ENCODE peak calls at places on chromosomes 5 and 9, in seven cellular contexts. One of them, this sample, is unnamed.

GRCh38 chr9:38032266-38032830 is 36.7 kb downstream of the SHB start:
- DNase-seq in HCT116: no peak
- DNase-seq in PC-3: peak; percentile 79
- DNase-seq in SK-N-SH: no peak
- DNase-seq in GM23338: no peak
- DNase-seq in MM.1S: no peak
- DNase-seq in GM23248: no peak
- DNase-seq in this sample: peak; percentile 59

GRCh38 chr5:150458819-150459557 is 9.4 kb upstream of the RPS14 start:
- DNase-seq in HCT116: no peak
- DNase-seq in PC-3: peak; percentile 90
- DNase-seq in SK-N-SH: peak; percentile 93
- DNase-seq in GM23338: peak; percentile 79
- DNase-seq in MM.1S: peak; percentile 66
- DNase-seq in GM23248: peak; percentile 74
- DNase-seq in this sample: peak; percentile 86

GRCh38 chr5:40570408-40571129 is 109.1 kb upstream of the PTGER4 start:
- DNase-seq in HCT116: no peak
- DNase-seq in PC-3: peak; percentile 82
- DNase-seq in SK-N-SH: no peak
- DNase-seq in GM23338: no peak
- DNase-seq in MM.1S: no peak
- DNase-seq in GM23248: peak; percentile 85
- DNase-seq in this sample: no peak

GRCh38 chr9:78860806-78861475 is 564.0 kb downstream of the PSAT1 start:
- DNase-seq in HCT116: no peak
- DNase-seq in PC-3: peak; percentile 71
- DNase-seq in SK-N-SH: no peak
- DNase-seq in GM23338: no peak
- DNase-seq in MM.1S: no peak
- DNase-seq in GM23248: peak; percentile 75
- DNase-seq in this sample: no peak

GRCh38 chr9:112764344-112764743 is 13.8 kb downstream of the SNX30 start:
- DNase-seq in HCT116: no peak
- DNase-seq in PC-3: no peak
- DNase-seq in SK-N-SH: no peak
- DNase-seq in GM23338: no peak
- DNase-seq in MM.1S: no peak
- DNase-seq in GM23248: peak; percentile 94
- DNase-seq in this sample: peak; percentile 28

GRCh38 chr5:145775893-145776444 is 59.2 kb downstream of the PRELID2 start:
- DNase-seq in HCT116: peak; percentile 47
- DNase-seq in PC-3: peak; percentile 77
- DNase-seq in SK-N-SH: no peak
- DNase-seq in GM23338: no peak
- DNase-seq in MM.1S: no peak
- DNase-seq in GM23248: peak; percentile 92
- DNase-seq in this sample: peak; percentile 59

GRCh38 chr9:137300607-137301085 is 1.4 kb downstream of the NRARP start:
- DNase-seq in HCT116: no peak
- DNase-seq in PC-3: no peak
- DNase-seq in SK-N-SH: peak; percentile 69
- DNase-seq in GM23338: peak; percentile 84
- DNase-seq in MM.1S: no peak
- DNase-seq in GM23248: no peak
- DNase-seq in this sample: peak; percentile 47

GRCh38 chr5:62626534-62626933 is 47.9 kb downstream of the LRRC70 start:
- DNase-seq in HCT116: no peak
- DNase-seq in PC-3: no peak
- DNase-seq in SK-N-SH: no peak
- DNase-seq in GM23338: peak; percentile 39
- DNase-seq in MM.1S: no peak
- DNase-seq in GM23248: no peak
- DNase-seq in this sample: no peak

GRCh38 chr5:103973669-103974068 is 411.1 kb upstream of the NUDT12 start:
- DNase-seq in HCT116: no peak
- DNase-seq in PC-3: peak; percentile 27
- DNase-seq in SK-N-SH: no peak
- DNase-seq in GM23338: peak; percentile 31
- DNase-seq in MM.1S: no peak
- DNase-seq in GM23248: no peak
- DNase-seq in this sample: no peak

GRCh38 chr5:89449392-89450148 is 566.6 kb upstream of the MEF2C start:
- DNase-seq in HCT116: no peak
- DNase-seq in PC-3: no peak
- DNase-seq in SK-N-SH: no peak
- DNase-seq in GM23338: no peak
- DNase-seq in MM.1S: no peak
- DNase-seq in GM23248: no peak
- DNase-seq in this sample: no peak

GRCh38 chr9:32877639-32878217 is 94.4 kb downstream of the TMEM215 start:
- DNase-seq in HCT116: no peak
- DNase-seq in PC-3: no peak
- DNase-seq in SK-N-SH: no peak
- DNase-seq in GM23338: no peak
- DNase-seq in MM.1S: no peak
- DNase-seq in GM23248: no peak
- DNase-seq in this sample: no peak

GRCh38 chr5:155728857-155729683 is 597.9 kb upstream of the SGCD start:
- DNase-seq in HCT116: no peak
- DNase-seq in PC-3: no peak
- DNase-seq in SK-N-SH: peak; percentile 25
- DNase-seq in GM23338: peak; percentile 77
- DNase-seq in MM.1S: no peak
- DNase-seq in GM23248: peak; percentile 53
- DNase-seq in this sample: peak; percentile 41

GRCh38 chr9:130343445-130343918 is 77.9 kb downstream of the HMCN2 start:
- DNase-seq in HCT116: no peak
- DNase-seq in PC-3: no peak
- DNase-seq in SK-N-SH: peak; percentile 88
- DNase-seq in GM23338: peak; percentile 82
- DNase-seq in MM.1S: no peak
- DNase-seq in GM23248: peak; percentile 21
- DNase-seq in this sample: no peak

GRCh38 chr9:92715488-92716231 is 45.7 kb upstream of the IPPK start:
- DNase-seq in HCT116: no peak
- DNase-seq in PC-3: no peak
- DNase-seq in SK-N-SH: no peak
- DNase-seq in GM23338: no peak
- DNase-seq in MM.1S: no peak
- DNase-seq in GM23248: peak; percentile 36
- DNase-seq in this sample: no peak

GRCh38 chr5:150505041-150505511 is 2.9 kb upstream of the NDST1 start:
- DNase-seq in HCT116: no peak
- DNase-seq in PC-3: no peak
- DNase-seq in SK-N-SH: no peak
- DNase-seq in GM23338: no peak
- DNase-seq in MM.1S: no peak
- DNase-seq in GM23248: peak; percentile 43
- DNase-seq in this sample: no peak

GRCh38 chr5:37554938-37555337 is 175.8 kb downstream of the WDR70 start:
- DNase-seq in HCT116: no peak
- DNase-seq in PC-3: peak; percentile 64
- DNase-seq in SK-N-SH: peak; percentile 14
- DNase-seq in GM23338: peak; percentile 71
- DNase-seq in MM.1S: peak; percentile 28
- DNase-seq in GM23248: no peak
- DNase-seq in this sample: no peak

GRCh38 chr9:133496901-133497411 is 18.1 kb upstream of the SLC2A6 start:
- DNase-seq in HCT116: no peak
- DNase-seq in PC-3: no peak
- DNase-seq in SK-N-SH: no peak
- DNase-seq in GM23338: no peak
- DNase-seq in MM.1S: no peak
- DNase-seq in GM23248: no peak
- DNase-seq in this sample: no peak

GRCh38 chr9:133493845-133494540 is 15.1 kb upstream of the SLC2A6 start:
- DNase-seq in HCT116: no peak
- DNase-seq in PC-3: no peak
- DNase-seq in SK-N-SH: no peak
- DNase-seq in GM23338: no peak
- DNase-seq in MM.1S: no peak
- DNase-seq in GM23248: no peak
- DNase-seq in this sample: no peak

GRCh38 chr9:133495327-133496293 is 16.7 kb upstream of the SLC2A6 start:
- DNase-seq in HCT116: no peak
- DNase-seq in PC-3: no peak
- DNase-seq in SK-N-SH: no peak
- DNase-seq in GM23338: no peak
- DNase-seq in MM.1S: no peak
- DNase-seq in GM23248: no peak
- DNase-seq in this sample: no peak

GRCh38 chr9:133493428-133493827 is 14.5 kb upstream of the SLC2A6 start:
- DNase-seq in HCT116: no peak
- DNase-seq in PC-3: no peak
- DNase-seq in SK-N-SH: no peak
- DNase-seq in GM23338: no peak
- DNase-seq in MM.1S: no peak
- DNase-seq in GM23248: no peak
- DNase-seq in this sample: no peak

GRCh38 chr9:133494636-133495326 is 15.9 kb upstream of the SLC2A6 start:
- DNase-seq in HCT116: no peak
- DNase-seq in PC-3: no peak
- DNase-seq in SK-N-SH: no peak
- DNase-seq in GM23338: no peak
- DNase-seq in MM.1S: no peak
- DNase-seq in GM23248: no peak
- DNase-seq in this sample: no peak
- H3K27ac ChIP-seq in HCT116: no peak overlapping the region
- H3K27ac ChIP-seq in PC-3: no peak overlapping the region
- H3K27ac ChIP-seq in SK-N-SH: no peak overlapping the region
- H3K27ac ChIP-seq in GM23338: no peak overlapping the region
- H3K27ac ChIP-seq in MM.1S: no peak overlapping the region
- H3K27ac ChIP-seq in GM23248: no peak overlapping the region
- H3K27ac ChIP-seq in this sample: no peak overlapping the region

DNA sequence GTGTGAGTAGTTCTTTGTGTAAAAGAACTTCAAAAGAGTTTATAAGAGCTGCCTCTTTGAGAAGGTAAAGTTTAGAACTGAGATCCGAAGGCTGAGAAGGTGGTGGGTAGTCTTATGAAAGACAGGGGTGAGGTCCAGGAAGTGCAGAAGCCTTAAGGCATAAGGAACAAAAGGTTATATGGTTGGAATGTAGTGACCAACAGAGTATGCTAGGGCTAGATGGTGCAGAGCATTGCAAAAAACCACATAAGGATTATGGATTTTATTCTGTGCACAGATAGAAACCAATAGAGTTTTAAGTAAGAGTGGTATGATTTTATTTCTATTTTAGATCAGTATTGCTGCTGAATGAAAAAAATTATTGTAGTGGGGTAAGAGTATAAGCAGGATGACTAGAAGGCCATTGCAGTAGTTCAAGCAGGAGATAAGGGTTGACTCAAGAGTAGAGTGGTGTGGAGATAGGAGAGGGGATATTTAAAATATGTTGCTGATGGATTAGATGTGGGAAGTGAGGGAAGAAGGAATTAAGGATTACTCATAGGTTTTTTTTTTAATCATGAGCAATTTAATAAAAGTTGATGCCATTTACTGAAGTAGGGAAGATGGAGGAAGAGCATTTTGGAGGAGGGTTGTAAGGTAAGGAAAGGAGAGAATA is 3.7 kb downstream of the RECK start:
- DNase-seq in HCT116: no peak
- DNase-seq in PC-3: no peak
- DNase-seq in SK-N-SH: no peak
- DNase-seq in GM23338: no peak
- DNase-seq in MM.1S: no peak
- DNase-seq in GM23248: peak; percentile 47
- DNase-seq in this sample: no peak
- TF ChIP-seq EZH2phosphoT487 in HCT116: no peak
- TF ChIP-seq EZH2phosphoT487 in PC-3: no peak
- TF ChIP-seq EZH2phosphoT487 in SK-N-SH: no peak
- TF ChIP-seq EZH2phosphoT487 in GM23338: no peak
- TF ChIP-seq EZH2phosphoT487 in MM.1S: no peak
- TF ChIP-seq EZH2phosphoT487 in GM23248: no peak
- TF ChIP-seq EZH2phosphoT487 in this sample: no peak

DNA sequence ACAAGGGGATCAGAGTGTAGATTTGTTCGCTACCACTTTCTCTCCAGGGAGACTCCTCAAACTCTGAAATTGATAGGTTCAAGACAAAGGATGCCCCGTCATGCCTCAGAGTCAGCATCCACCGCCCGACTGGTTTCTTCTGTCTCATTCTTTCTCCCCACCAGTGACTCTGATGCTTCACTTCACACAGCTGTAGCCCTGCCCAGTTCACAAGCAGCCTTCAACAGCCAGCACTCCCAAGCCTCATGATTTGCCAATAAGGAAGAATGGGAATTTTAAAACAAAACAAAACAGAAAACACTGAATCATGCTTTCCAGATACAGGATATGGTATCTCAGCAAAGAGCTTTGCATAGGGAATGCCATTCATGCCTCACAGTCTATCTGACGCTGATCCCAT is 371.2 kb upstream of the RORB start:
- DNase-seq in HCT116: no peak
- DNase-seq in PC-3: no peak
- DNase-seq in SK-N-SH: no peak
- DNase-seq in GM23338: no peak
- DNase-seq in MM.1S: no peak
- DNase-seq in GM23248: no peak
- DNase-seq in this sample: no peak
- H3K27ac ChIP-seq in HCT116: no peak overlapping the region
- H3K27ac ChIP-seq in PC-3: no peak overlapping the region
- H3K27ac ChIP-seq in SK-N-SH: no peak overlapping the region
- H3K27ac ChIP-seq in GM23338: no peak overlapping the region
- H3K27ac ChIP-seq in MM.1S: no peak overlapping the region
- H3K27ac ChIP-seq in GM23248: no peak overlapping the region
- H3K27ac ChIP-seq in this sample: no peak overlapping the region

GRCh38 chr5:148909001-148909400 is 82.6 kb downstream of the ADRB2 start:
- DNase-seq in HCT116: no peak
- DNase-seq in PC-3: peak; percentile 98
- DNase-seq in SK-N-SH: no peak
- DNase-seq in GM23338: no peak
- DNase-seq in MM.1S: no peak
- DNase-seq in GM23248: no peak
- DNase-seq in this sample: no peak
- TF ChIP-seq EZH2phosphoT487 in HCT116: no peak
- TF ChIP-seq EZH2phosphoT487 in PC-3: no peak
- TF ChIP-seq EZH2phosphoT487 in SK-N-SH: no peak
- TF ChIP-seq EZH2phosphoT487 in GM23338: no peak
- TF ChIP-seq EZH2phosphoT487 in MM.1S: no peak
- TF ChIP-seq EZH2phosphoT487 in GM23248: no peak
- TF ChIP-seq EZH2phosphoT487 in this sample: no peak

GRCh38 chr5:285991-286557 is 14.6 kb downstream of the PDCD6 start:
- DNase-seq in HCT116: no peak
- DNase-seq in PC-3: no peak
- DNase-seq in SK-N-SH: no peak
- DNase-seq in GM23338: no peak
- DNase-seq in MM.1S: no peak
- DNase-seq in GM23248: no peak
- DNase-seq in this sample: no peak
- H3K27ac ChIP-seq in HCT116: no peak overlapping the region
- H3K27ac ChIP-seq in PC-3: no peak overlapping the region
- H3K27ac ChIP-seq in SK-N-SH: no peak overlapping the region
- H3K27ac ChIP-seq in GM23338: no peak overlapping the region
- H3K27ac ChIP-seq in MM.1S: no peak overlapping the region
- H3K27ac ChIP-seq in GM23248: no peak overlapping the region
- H3K27ac ChIP-seq in this sample: no peak overlapping the region

DNA sequence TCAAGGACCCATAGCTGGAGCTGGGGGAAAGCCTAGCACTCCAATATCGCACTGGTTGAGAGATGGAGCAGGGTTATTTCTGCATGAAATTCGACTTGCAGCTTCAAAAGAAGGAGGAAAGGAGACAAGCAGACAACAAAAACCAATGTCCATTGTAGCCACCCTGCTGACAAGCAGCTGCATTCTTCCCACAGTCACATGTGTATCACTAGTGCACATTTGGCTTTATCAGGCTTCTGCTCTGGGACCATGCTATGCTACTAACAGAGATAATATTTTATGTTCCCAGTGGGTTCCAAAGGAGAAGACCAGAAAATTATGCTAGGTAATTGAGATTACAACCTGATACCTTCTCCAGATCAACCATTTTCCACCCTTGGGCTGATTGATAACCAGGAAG is 59.7 kb downstream of the MFAP3 start:
- DNase-seq in HCT116: no peak
- DNase-seq in PC-3: no peak
- DNase-seq in SK-N-SH: no peak
- DNase-seq in GM23338: no peak
- DNase-seq in MM.1S: no peak
- DNase-seq in GM23248: no peak
- DNase-seq in this sample: no peak
- TF ChIP-seq EZH2phosphoT487 in HCT116: no peak
- TF ChIP-seq EZH2phosphoT487 in PC-3: no peak
- TF ChIP-seq EZH2phosphoT487 in SK-N-SH: no peak
- TF ChIP-seq EZH2phosphoT487 in GM23338: no peak
- TF ChIP-seq EZH2phosphoT487 in MM.1S: no peak
- TF ChIP-seq EZH2phosphoT487 in GM23248: no peak
- TF ChIP-seq EZH2phosphoT487 in this sample: no peak